ENCODE peak calls at places on chromosome 18, in five cellular contexts. X, Q, U, H and J are unnamed samples.

GRCh38 chr18:33205777-33206176 is 234.7 kb downstream of the CCDC178 start:
- DNase-seq in U (no peak), H (no peak), X (no peak), Q (no peak), J (no peak)

GRCh38 chr18:7065736-7066135 is 51.9 kb downstream of the LAMA1 start:
- DNase-seq in X (no peak), H (no peak), U (no peak), Q (no peak), J (no peak)

GRCh38 chr18:12334280-12335262 is 26.5 kb downstream of the TUBB6 start:
- DNase-seq in Q (no peak), X (no peak), H (no peak), U (no peak), J (no peak)

GRCh38 chr18:46160050-46160798 is 56.0 kb downstream of the HAUS1 start:
- DNase-seq in H (no peak), Q (no peak), U (no peak), X (peak), J (no peak)

GRCh38 chr18:79953921-79954651 is 2.6 kb upstream of the SLC66A2 start:
- DNase-seq in X (no peak), H (no peak), Q (no peak), U (peak), J (no peak)

GRCh38 chr18:11387880-11388279 is 221.5 kb upstream of the SLC35G4 start:
- DNase-seq in X (peak), U (no peak), Q (peak), H (no peak), J (no peak)

GRCh38 chr18:3499498-3499897 is 49.5 kb downstream of the TGIF1 start:
- DNase-seq in Q (no peak), X (no peak), H (no peak), U (no peak), J (no peak)

GRCh38 chr18:14939141-14939540 is 191.2 kb downstream of the ANKRD30B start:
- DNase-seq in H (no peak), Q (no peak), X (no peak), U (no peak), J (no peak)

GRCh38 chr18:36195427-36196122 is 8.3 kb downstream of the MOCOS start:
- DNase-seq in Q (no peak), U (no peak), X (no peak), H (no peak), J (no peak)

GRCh38 chr18:35185771-35186170 is 55.1 kb upstream of the ZNF397 start:
- DNase-seq in U (no peak), X (no peak), Q (no peak), H (no peak), J (no peak)

GRCh38 chr18:35938158-35938557 is 34.3 kb upstream of the RMP24 start:
- DNase-seq in Q (no peak), H (no peak), X (no peak), U (no peak), J (no peak)

GRCh38 chr18:62522178-62522509 is 681 bp upstream of the ZCCHC2 start:
- DNase-seq in Q (no peak), U (no peak), H (no peak), X (no peak), J (no peak)

GRCh38 chr18:64854112-64854511 is 705.2 kb upstream of the LINC00305 start:
- DNase-seq in U (no peak), X (no peak), Q (no peak), H (no peak), J (no peak)

GRCh38 chr18:68666316-68666715 is 48.6 kb downstream of the TMX3 start:
- DNase-seq in H (no peak), Q (no peak), U (no peak), X (peak), J (no peak)

GRCh38 chr18:27843783-27844415 is 333.0 kb downstream of the CDH2 start:
- DNase-seq in U (no peak), Q (no peak), X (peak), H (no peak), J (no peak)

GRCh38 chr18:58530801-58531200 is 98.1 kb downstream of the ALPK2 start:
- DNase-seq in Q (no peak), H (no peak), X (no peak), U (no peak), J (no peak)

GRCh38 chr18:63155169-63155852 is 164.3 kb downstream of the BCL2 start:
- DNase-seq in X (no peak), U (no peak), Q (peak), H (no peak), J (no peak)

GRCh38 chr18:62179213-62179612 is 7.6 kb downstream of the PIGN start:
- DNase-seq in U (no peak), H (no peak), X (no peak), Q (no peak), J (no peak)

GRCh38 chr18:25187582-25188291 is 164.2 kb downstream of the ZNF521 start:
- DNase-seq in H (no peak), X (no peak), U (no peak), Q (no peak), J (no peak)

GRCh38 chr18:8994603-8995002 is 107.9 kb upstream of the NDUFV2 start:
- DNase-seq in U (no peak), X (no peak), Q (no peak), H (no peak), J (no peak)

GRCh38 chr18:3012306-3012919 is 531 bp downstream of the LPIN2 start:
- DNase-seq in U (peak), X (no peak), Q (peak), H (peak), J (peak)

GRCh38 chr18:73991570-73991969 is 156.1 kb downstream of the FBXO15 start:
- DNase-seq in X (no peak), Q (no peak), H (no peak), U (no peak), J (no peak)

GRCh38 chr18:79634593-79634992 is 45.0 kb upstream of the CTDP1 start:
- DNase-seq in Q (no peak), H (no peak), U (peak), X (no peak), J (peak)

GRCh38 chr18:40868110-40868858 is 1086.8 kb upstream of the PIK3C3 start:
- DNase-seq in X (peak), Q (no peak), H (no peak), U (no peak), J (no peak)

GRCh38 chr18:11147371-11147860 is 2.0 kb downstream of the PIEZO2 start:
- DNase-seq in X (no peak), Q (no peak), U (no peak), H (no peak), J (no peak)

GRCh38 chr18:11880586-11881304 is 27.4 kb downstream of the MPPE1 start:
- DNase-seq in U (no peak), Q (no peak), X (no peak), H (no peak), J (no peak)

GRCh38 chr18:36387296-36387695 is 89.8 kb downstream of the FHOD3 start:
- DNase-seq in Q (no peak), H (no peak), U (no peak), X (no peak), J (no peak)

GRCh38 chr18:7577706-7578105 is 10.6 kb downstream of the PTPRM start:
- DNase-seq in X (peak), H (no peak), Q (no peak), U (no peak), J (no peak)

GRCh38 chr18:78622251-78622953 is 357.2 kb upstream of the SALL3 start:
- DNase-seq in H (no peak), X (no peak), Q (no peak), U (no peak), J (peak)

GRCh38 chr18:12403601-12404506 is 3.9 kb upstream of the PRELID3A start:
- DNase-seq in Q (no peak), H (no peak), U (no peak), X (peak), J (no peak)

GRCh38 chr18:48090702-48091101 is 160.2 kb upstream of the SMAD2 start:
- DNase-seq in Q (no peak), X (no peak), U (no peak), H (no peak), J (no peak)

GRCh38 chr18:12401881-12402280 is 5.8 kb upstream of the PRELID3A start:
- DNase-seq in X (no peak), U (no peak), Q (no peak), H (no peak), J (no peak)

GRCh38 chr18:41134426-41134825 is 820.6 kb upstream of the PIK3C3 start:
- DNase-seq in H (no peak), U (no peak), X (no peak), Q (no peak), J (no peak)

GRCh38 chr18:76658627-76659026 is 163.6 kb upstream of the ZNF516 start:
- DNase-seq in H (no peak), X (no peak), Q (no peak), U (no peak), J (no peak)

GRCh38 chr18:67282796-67283195 is 233.7 kb downstream of the DSEL start:
- DNase-seq in H (no peak), X (no peak), U (no peak), Q (no peak), J (no peak)

DNA sequence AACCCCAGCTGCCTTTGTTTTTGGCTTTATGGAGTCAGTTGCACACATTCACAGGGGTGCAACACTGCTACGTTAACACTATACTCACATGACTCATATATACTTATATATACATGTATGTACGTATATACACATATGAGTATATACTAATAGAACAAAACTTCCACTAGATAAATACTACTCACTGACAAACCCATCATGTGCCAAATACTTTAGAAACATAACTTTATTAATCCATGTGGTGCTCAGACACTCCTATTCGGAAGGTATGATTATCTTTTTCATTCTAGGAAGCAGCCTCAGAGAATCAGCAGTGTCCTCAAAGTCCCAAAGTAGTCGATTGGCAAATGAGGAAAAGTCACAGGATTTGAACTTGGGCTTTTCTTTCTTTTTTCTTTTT is 7.9 kb downstream of the PMAIP1 start:
- DNase-seq in X (no peak), U (no peak), Q (no peak), H (no peak), J (no peak)
- H3K27ac ChIP-seq in X (no peak), U (no peak), Q (no peak), H (no peak), J (no peak)

GRCh38 chr18:23331091-23331920 is 121.8 kb upstream of the RIOK3 start:
- DNase-seq in X (no peak), H (no peak), Q (no peak), U (no peak), J (no peak)
- TF ChIP-seq CTCF in X (no peak), H (no peak), Q (no peak), U (no peak), J (no peak)

DNA sequence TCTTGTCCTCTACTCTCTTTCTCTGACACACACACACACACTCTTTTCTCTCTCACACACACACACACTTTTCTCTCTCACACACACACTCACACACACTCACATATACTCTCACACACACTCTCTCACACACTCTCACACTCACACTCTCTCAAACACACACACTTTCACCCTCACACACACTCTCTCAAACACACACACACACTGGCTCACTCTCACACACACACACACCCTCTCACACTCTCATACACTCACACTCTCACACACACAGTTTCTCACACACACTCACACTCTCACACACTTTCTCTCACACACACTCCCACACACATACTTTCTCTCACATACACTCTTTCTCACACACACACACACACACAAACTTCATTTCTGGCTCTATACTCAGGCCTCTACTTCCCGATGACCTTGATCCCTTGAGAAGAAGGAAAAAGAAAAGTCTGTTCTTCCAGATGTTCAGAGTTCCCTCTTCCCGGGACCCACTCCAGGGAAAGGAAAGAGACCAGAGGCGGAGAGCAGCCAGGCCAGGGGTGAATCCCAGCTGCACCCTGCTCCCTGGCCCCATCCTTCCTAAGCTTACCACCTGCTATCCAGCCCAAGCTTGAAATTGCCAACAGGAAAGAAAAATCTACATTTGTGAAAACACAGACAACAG is 167.6 kb downstream of the TXNL1 start:
- DNase-seq in H (peak), Q (no peak), U (no peak), X (no peak), J (no peak)
- H3K27ac ChIP-seq in H (no peak), Q (no peak), U (no peak), X (no peak), J (no peak)

GRCh38 chr18:30271716-30272115 is 770.8 kb downstream of the DSC3 start:
- DNase-seq in H (no peak), X (no peak), U (no peak), Q (no peak), J (no peak)
- TF ChIP-seq CTCF in H (no peak), X (no peak), U (no peak), Q (no peak), J (no peak)